ENCODE peak calls at places on chromosome 3, in ten cellular contexts. A, Y, S, H, V, P, F, Z, X and T are unnamed samples.

GRCh38 chr3:49638445-49638844 is 35.7 kb upstream of the APEH start:
- DNase-seq in Y (no peak), H (peak; percentile 78), F (no peak), V (no peak), A (peak; percentile 55), X (peak; percentile 78), P (no peak), Z (no peak), S (no peak), T (no peak)

GRCh38 chr3:13513051-13513912 is 33.2 kb downstream of the HDAC11 start:
- DNase-seq in F (no peak), Z (no peak), Y (no peak), A (no peak), P (no peak), H (no peak), S (no peak), X (no peak), V (no peak), T (no peak)

GRCh38 chr3:69232447-69232846 is 110.1 kb upstream of the LMOD3 start:
- DNase-seq in Z (no peak), H (no peak), A (no peak), V (no peak), F (no peak), X (no peak), Y (no peak), P (no peak), S (no peak), T (no peak)

GRCh38 chr3:39671116-39671515 is 138.3 kb upstream of the MYRIP start:
- DNase-seq in P (no peak), S (no peak), H (no peak), V (no peak), A (peak; percentile 28), X (no peak), Z (no peak), F (no peak), Y (no peak), T (no peak)

GRCh38 chr3:38003371-38003816 is 12.8 kb downstream of the VILL start:
- DNase-seq in A (peak; percentile 43), X (no peak), S (peak; percentile 76), P (no peak), Y (peak; percentile 72), V (peak; percentile 74), F (no peak), Z (no peak), H (peak; percentile 50), T (peak; percentile 83)

GRCh38 chr3:124246949-124247348 is 255.0 kb upstream of the ROPN1 start:
- DNase-seq in P (no peak), F (no peak), Z (no peak), A (peak; percentile 52), V (no peak), H (no peak), Y (peak; percentile 49), S (no peak), X (peak; percentile 56), T (no peak)

GRCh38 chr3:128075516-128076464 is 23.6 kb downstream of the SEC61A1 start:
- DNase-seq in X (no peak), S (peak; percentile 88), P (peak; percentile 61), A (peak; percentile 86), Z (no peak), F (peak; percentile 89), Y (peak; percentile 84), H (peak; percentile 80), V (peak; percentile 86), T (peak; percentile 95)

GRCh38 chr3:12198301-12198700 is 39.6 kb upstream of the TIMP4 start:
- DNase-seq in Y (no peak), X (peak; percentile 50), V (no peak), A (peak; percentile 79), H (no peak), P (no peak), S (no peak), Z (no peak), F (no peak), T (no peak)

GRCh38 chr3:128875556-128876120 is 3.8 kb upstream of the ACAD9 start:
- DNase-seq in V (no peak), A (peak; percentile 34), P (no peak), X (peak; percentile 46), F (no peak), H (no peak), Y (peak; percentile 75), Z (no peak), S (no peak), T (peak; percentile 67)

GRCh38 chr3:20622304-20622703 is 436.3 kb upstream of the SGO1 start:
- DNase-seq in F (no peak), S (no peak), X (peak; percentile 96), H (no peak), A (peak; percentile 49), P (no peak), V (no peak), Z (no peak), Y (no peak), T (no peak)

GRCh38 chr3:196988241-196989029 is 19.8 kb upstream of the PIGZ start:
- DNase-seq in Y (peak; percentile 32), F (no peak), H (no peak), X (peak; percentile 24), Z (no peak), S (no peak), A (no peak), V (no peak), P (no peak), T (no peak)

GRCh38 chr3:142259359-142259758 is 34.0 kb upstream of the GK5 start:
- DNase-seq in P (no peak), Y (no peak), X (no peak), S (no peak), H (no peak), Z (no peak), V (no peak), F (no peak), A (no peak), T (no peak)

GRCh38 chr3:43879166-43879565 is 188.4 kb downstream of the ABHD5 start:
- DNase-seq in P (peak; percentile 15), Y (peak; percentile 49), V (no peak), S (no peak), A (peak; percentile 60), X (peak; percentile 13), F (no peak), H (no peak), Z (no peak), T (no peak)

GRCh38 chr3:117836296-117836695 is 1126.7 kb downstream of the TUSC7 start:
- DNase-seq in X (no peak), F (no peak), Z (no peak), V (no peak), H (no peak), Y (no peak), A (no peak), P (no peak), S (no peak), T (no peak)

GRCh38 chr3:104102386-104102785 is 1264.3 kb upstream of the ALCAM start:
- DNase-seq in H (no peak), S (no peak), Y (peak; percentile 57), V (no peak), A (peak; percentile 50), Z (peak; percentile 14), X (peak; percentile 54), P (no peak), F (no peak), T (no peak)

GRCh38 chr3:142276780-142277179 is 51.4 kb upstream of the GK5 start:
- DNase-seq in Y (no peak), P (no peak), H (no peak), X (peak; percentile 16), V (no peak), S (no peak), F (no peak), Z (no peak), A (peak; percentile 88), T (no peak)

GRCh38 chr3:183259621-183260020 is 6.6 kb downstream of the B3GNT5 start:
- DNase-seq in X (peak; percentile 32), F (no peak), H (no peak), V (no peak), Z (no peak), S (no peak), A (no peak), P (no peak), Y (no peak), T (no peak)

GRCh38 chr3:152331018-152331541 is 62.4 kb downstream of the MBNL1 start:
- DNase-seq in Z (peak; percentile 94), A (peak; percentile 93), H (no peak), Y (no peak), P (no peak), V (no peak), X (peak; percentile 98), S (peak; percentile 29), F (no peak), T (no peak)

GRCh38 chr3:188157971-188158370 is 4.0 kb downstream of the LPP start:
- DNase-seq in Z (no peak), F (no peak), S (no peak), P (no peak), V (no peak), A (no peak), H (no peak), Y (no peak), X (no peak), T (no peak)

GRCh38 chr3:73801444-73801843 is 176.7 kb upstream of the PDZRN3 start:
- DNase-seq in Z (no peak), S (no peak), H (no peak), X (no peak), V (no peak), P (no peak), A (peak; percentile 11), F (no peak), Y (no peak), T (no peak)

GRCh38 chr3:122824465-122825379 is 29.9 kb downstream of the SLC49A4 start:
- DNase-seq in Z (no peak), Y (no peak), A (no peak), F (no peak), P (no peak), V (no peak), S (no peak), H (no peak), X (peak; percentile 94), T (no peak)

GRCh38 chr3:55534876-55535275 is 47.8 kb upstream of the WNT5A start:
- DNase-seq in Y (no peak), X (peak; percentile 60), Z (no peak), S (no peak), H (no peak), A (no peak), F (no peak), P (no peak), V (no peak), T (no peak)

GRCh38 chr3:34570916-34571705 is 772.7 kb downstream of the PDCD6IP start:
- DNase-seq in P (no peak), X (no peak), A (peak; percentile 7), V (no peak), H (no peak), Y (no peak), F (no peak), Z (no peak), S (no peak), T (no peak)